ENCODE peak calls at places on chromosomes 12 and 14, in six cellular contexts. F is iPS DF 19.7, Z is LoVo, A is aorta, M is germinal center, D is activated T-helper 1 cell treated with Interleukin-2 at 50 U/mL for 16 hours. S is an unnamed sample.

GRCh38 chr14:104389326-104390220 is 190.0 kb upstream of the C14orf180 start:
- DNase-seq in F (no peak), Z (no peak), M (no peak), A (no peak), D (no peak), S (no peak)

GRCh38 chr12:46534442-46534841 is 161.9 kb upstream of the SLC38A2 start:
- DNase-seq in A (no peak), D (no peak), M (no peak), F (no peak), Z (no peak), S (no peak)

GRCh38 chr12:119369907-119370546 is 35.5 kb downstream of the CCDC60 start:
- DNase-seq in D (no peak), M (no peak), F (no peak), A (no peak), Z (no peak), S (no peak)

GRCh38 chr14:91649930-91650329 is 82.0 kb downstream of the CATSPERB start:
- DNase-seq in Z (peak), A (no peak), D (no peak), F (no peak), M (no peak), S (no peak)

GRCh38 chr14:35045798-35046047 is 349 bp upstream of the FAM177A1 start:
- DNase-seq in M (no peak), D (no peak), Z (peak), F (no peak), A (no peak), S (no peak)

GRCh38 chr14:44352212-44352611 is 154.9 kb downstream of the FSCB start:
- DNase-seq in F (no peak), A (no peak), D (no peak), Z (no peak), M (no peak), S (no peak)

GRCh38 chr14:95353007-95353406 is 33.3 kb upstream of the CLMN start:
- DNase-seq in A (no peak), D (no peak), Z (no peak), M (no peak), F (no peak), S (no peak)

GRCh38 chr12:5511644-5512584 is 80.0 kb downstream of the NTF3 start:
- DNase-seq in M (peak), Z (no peak), F (no peak), D (no peak), A (peak), S (no peak)

GRCh38 chr12:108335349-108336119 is 3.6 kb downstream of the CMKLR1 start:
- DNase-seq in Z (no peak), D (no peak), F (no peak), M (no peak), A (no peak), S (no peak)

GRCh38 chr12:93167841-93168492 is 209.8 kb upstream of the NUDT4 start:
- DNase-seq in F (peak), Z (peak), A (no peak), D (no peak), M (peak), S (no peak)

GRCh38 chr12:85138833-85139232 is 102.7 kb downstream of the LRRIQ1 start:
- DNase-seq in Z (peak), D (no peak), M (no peak), A (no peak), F (no peak), S (no peak)

GRCh38 chr14:92532490-92533163 is 19.0 kb downstream of the RIN3 start:
- DNase-seq in M (no peak), Z (no peak), F (no peak), D (no peak), A (no peak), S (no peak)

GRCh38 chr14:22780105-22780679 is 13.7 kb downstream of the OXA1L start:
- DNase-seq in F (no peak), D (no peak), Z (no peak), A (no peak), M (no peak), S (no peak)

GRCh38 chr12:76422154-76422877 is 74.1 kb upstream of the BBS10 start:
- DNase-seq in Z (no peak), F (no peak), M (no peak), D (no peak), A (no peak), S (no peak)

GRCh38 chr12:117121456-117121855 is 22.2 kb upstream of the TESC start:
- DNase-seq in F (no peak), D (no peak), M (no peak), Z (no peak), A (no peak), S (no peak)

GRCh38 chr12:53327435-53328042 is 6.1 kb upstream of the AAAS start:
- DNase-seq in F (no peak), A (no peak), D (no peak), Z (no peak), M (no peak), S (no peak)

GRCh38 chr14:89965839-89966238 is 10.1 kb downstream of the TDP1 start:
- DNase-seq in F (no peak), Z (no peak), A (no peak), D (no peak), M (no peak), S (no peak)

GRCh38 chr12:72586456-72586855 is 314.3 kb downstream of the TRHDE start:
- DNase-seq in D (no peak), Z (no peak), A (no peak), M (no peak), F (no peak), S (no peak)

GRCh38 chr12:89345830-89346740 is 6.2 kb downstream of the DUSP6 start:
- DNase-seq in A (peak), D (no peak), F (no peak), Z (peak), M (peak), S (peak)

GRCh38 chr14:100288382-100289185 is 17.7 kb downstream of the SLC25A29 start:
- DNase-seq in A (no peak), D (no peak), F (no peak), M (no peak), Z (no peak), S (no peak)

GRCh38 chr12:5197127-5197526 is 153.4 kb downstream of the KCNA5 start:
- DNase-seq in F (no peak), D (no peak), A (no peak), M (no peak), Z (no peak), S (no peak)

GRCh38 chr12:6941267-6941666 is 2.3 kb upstream of the RNU7-1 start:
- DNase-seq in M (no peak), D (no peak), F (no peak), Z (no peak), A (no peak), S (peak)

GRCh38 chr12:81542621-81543020 is 216.5 kb downstream of the PPFIA2 start:
- DNase-seq in F (no peak), Z (no peak), M (no peak), A (no peak), D (no peak), S (no peak)

GRCh38 chr12:108861878-108862587 is 4.7 kb upstream of the SSH1 start:
- DNase-seq in F (no peak), M (peak), D (no peak), A (peak), Z (no peak), S (peak)

GRCh38 chr14:101222362-101223090 is 319.0 kb upstream of the RTL1 start:
- DNase-seq in M (no peak), D (no peak), A (no peak), Z (no peak), F (no peak), S (no peak)

GRCh38 chr12:41277019-41277770 is 89.1 kb downstream of the PDZRN4 start:
- DNase-seq in M (peak), F (no peak), Z (peak), D (no peak), A (no peak), S (no peak)

GRCh38 chr14:105201928-105202513 is 20.9 kb upstream of the NUDT14 start:
- DNase-seq in F (no peak), A (no peak), D (no peak), M (no peak), Z (no peak), S (no peak)

GRCh38 chr12:60333461-60333860 is 737.6 kb downstream of the SLC16A7 start:
- DNase-seq in A (no peak), F (no peak), M (no peak), D (no peak), Z (no peak), S (no peak)

GRCh38 chr14:95256011-95256775 is 63.5 kb downstream of the CLMN start:
- DNase-seq in M (no peak), A (no peak), D (no peak), Z (no peak), F (no peak), S (no peak)

GRCh38 chr14:81269100-81269978 is 48.6 kb upstream of the GTF2A1 start:
- DNase-seq in M (peak), D (no peak), Z (peak), A (no peak), F (peak), S (no peak)

S was measured in lower lobe of right lung.